ENCODE peak calls at places on chromosomes 4 and X, in four cellular contexts. I is HEK293T, U is K562, F is GM12878. J is an unnamed sample.

GRCh38 chr4:53189011-53189410 is 176.8 kb downstream of the SCFD2 start:
- DNase-seq in F (no peak), I (no peak), U (no peak), J (no peak)

GRCh38 chr4:37895271-37895670 is 4.4 kb downstream of the TBC1D1 start:
- DNase-seq in F (no peak), U (no peak), I (no peak), J (no peak)

GRCh38 chr4:138175337-138175794 is 66.8 kb downstream of the SLC7A11 start:
- DNase-seq in I (no peak), F (no peak), U (no peak), J (no peak)

GRCh38 chr4:2796261-2797187 is 3.6 kb downstream of the SH3BP2 start:
- DNase-seq in F (no peak), U (no peak), I (no peak), J (no peak)

GRCh38 chrX:20906571-20906970 is 467.6 kb upstream of the CNKSR2 start:
- DNase-seq in F (no peak), U (no peak), I (no peak), J (no peak)

GRCh38 chr4:7428261-7429068 is 6.3 kb downstream of the PSAPL1 start:
- DNase-seq in I (no peak), F (no peak), U (no peak), J (no peak)

GRCh38 chr4:164613761-164614277 is 140.1 kb upstream of the SMIM31 start:
- DNase-seq in F (no peak), U (no peak), I (no peak), J (no peak)

GRCh38 chr4:131644619-131645018 is 1504.5 kb upstream of the PCDH10 start:
- DNase-seq in U (no peak), F (no peak), I (peak; percentile 32), J (peak; percentile 3)

GRCh38 chr4:116099596-116099995 is 985.8 kb downstream of the TRAM1L1 start:
- DNase-seq in F (no peak), U (no peak), I (no peak), J (no peak)

GRCh38 chr4:139734201-139734874 is 68.7 kb downstream of the MGST2 start:
- DNase-seq in I (no peak), U (no peak), F (no peak), J (no peak)

GRCh38 chrX:119475389-119476101 is 7.3 kb downstream of the SLC25A5 start:
- DNase-seq in I (no peak), F (no peak), U (no peak), J (no peak)

GRCh38 chr4:139889194-139889762 is 223.7 kb downstream of the MGST2 start:
- DNase-seq in I (no peak), U (no peak), F (no peak), J (no peak)

GRCh38 chr4:2958446-2958845 is 4.8 kb downstream of the NOP14 start:
- DNase-seq in I (no peak), F (no peak), U (no peak), J (no peak)

GRCh38 chrX:74420194-74421035 is 878 bp upstream of the SLC16A2 start:
- DNase-seq in I (peak; percentile 58), U (no peak), F (no peak), J (no peak)

GRCh38 chr4:188658958-188659522 is 519.8 kb downstream of the TRIML1 start:
- DNase-seq in F (no peak), I (no peak), U (no peak), J (no peak)

GRCh38 chr4:87950516-87950915 is 25.0 kb upstream of the SPP1 start:
- DNase-seq in F (no peak), U (no peak), I (no peak), J (no peak)

GRCh38 chr4:164210377-164210776 is 543.6 kb upstream of the SMIM31 start:
- DNase-seq in I (no peak), U (no peak), F (no peak), J (no peak)

GRCh38 chr4:139028191-139028661 is 12.6 kb downstream of the NOCT start:
- DNase-seq in F (no peak), U (no peak), I (no peak), J (no peak)

GRCh38 chr4:111788046-111788642 is 357.1 kb upstream of the FAM241A start:
- DNase-seq in F (no peak), U (no peak), I (no peak), J (no peak)

GRCh38 chr4:140071806-140072205 is 82.2 kb downstream of the MAML3 start:
- DNase-seq in U (no peak), F (peak; percentile 35), I (no peak), J (no peak)

GRCh38 chr4:53365121-53365485 is 758 bp downstream of the SCFD2 start:
- DNase-seq in U (peak; percentile 13), F (no peak), I (peak; percentile 42), J (peak; percentile 11)

GRCh38 chrX:25007059-25008053 is 8.4 kb downstream of the ARX start:
- DNase-seq in I (peak; percentile 25), U (no peak), F (no peak), J (no peak)

GRCh38 chrX:150696836-150697235 is 3.6 kb downstream of the MTMR1 start:
- DNase-seq in U (no peak), F (no peak), I (no peak), J (no peak)

GRCh38 chr4:98938386-98938785 is 9.5 kb upstream of the EIF4E start:
- DNase-seq in U (no peak), I (no peak), F (no peak), J (no peak)

GRCh38 chrX:15350329-15350996 is 15.1 kb upstream of the PIGA start:
- DNase-seq in F (no peak), I (no peak), U (no peak), J (no peak)

GRCh38 chrX:1491851-1492349 is 39.2 kb upstream of the ASMTL start:
- DNase-seq in F (peak; percentile 87), U (peak; percentile 81), I (peak; percentile 49), J (peak; percentile 65)

GRCh38 chr4:86536166-86536565 is 57.9 kb upstream of the PTPN13 start:
- DNase-seq in I (no peak), F (no peak), U (no peak), J (no peak)

GRCh38 chr4:9927317-9928007 is 93.8 kb downstream of the SLC2A9 start:
- DNase-seq in I (no peak), U (peak; percentile 16), F (no peak), J (no peak)

GRCh38 chr4:150982557-150983233 is 32.4 kb downstream of the LRBA start:
- DNase-seq in F (no peak), I (no peak), U (no peak), J (no peak)

GRCh38 chr4:24470681-24471622 is 113.4 kb downstream of the DHX15 start:
- DNase-seq in I (peak; percentile 18), F (no peak), U (no peak), J (no peak)

GRCh38 chr4:55409468-55410171 is 13.9 kb downstream of the TMEM165 start:
- DNase-seq in U (no peak), I (no peak), F (peak; percentile 39), J (no peak)

GRCh38 chrX:18574591-18574990 is 97.3 kb downstream of the RS1 start:
- DNase-seq in I (no peak), U (no peak), F (no peak), J (no peak)

GRCh38 chr4:158664806-158665205 is 6.9 kb downstream of the C4orf46 start:
- DNase-seq in I (no peak), U (no peak), F (no peak), J (no peak)

GRCh38 chr4:158669310-158669709 is 2.4 kb downstream of the C4orf46 start:
- DNase-seq in I (no peak), F (no peak), U (no peak), J (no peak)

GRCh38 chr4:158670975-158671664 is 567 bp downstream of the C4orf46 start:
- DNase-seq in I (peak; percentile 53), U (peak; percentile 35), F (peak; percentile 30), J (peak; percentile 59)

GRCh38 chr4:158666892-158667291 is 4.8 kb downstream of the C4orf46 start:
- DNase-seq in I (no peak), F (no peak), U (no peak), J (no peak)

DNA sequence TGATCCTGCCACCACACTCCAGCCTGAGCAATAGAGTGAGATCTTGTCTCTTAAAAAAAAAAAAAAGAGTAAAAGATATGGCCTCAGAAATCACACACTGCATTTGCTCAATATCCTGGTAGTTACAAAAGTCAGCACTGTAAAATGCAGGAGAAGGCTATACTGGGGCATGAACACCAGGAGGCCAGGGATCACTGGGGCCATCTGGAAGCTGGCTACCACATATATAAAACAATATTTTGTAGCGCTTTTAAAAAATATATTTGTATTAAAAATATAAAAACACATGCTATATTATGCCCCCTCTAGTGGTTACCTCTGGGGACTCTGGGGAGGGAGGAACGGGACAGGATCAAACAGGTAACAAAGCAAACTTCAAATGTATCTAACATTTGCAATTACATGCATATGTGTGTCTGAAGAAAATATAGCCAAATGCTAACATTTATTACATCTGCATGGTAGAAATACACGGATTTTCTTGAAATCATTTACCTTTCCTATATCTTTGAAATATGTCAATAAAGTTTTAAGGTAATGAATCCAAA is 4.0 kb downstream of the C4orf46 start:
- DNase-seq in F (no peak), U (peak; percentile 49), I (peak; percentile 44), J (peak; percentile 49)
- TF ChIP-seq FOXK2 in F (no peak), U (no peak), I (no peak), J (no peak)

DNA sequence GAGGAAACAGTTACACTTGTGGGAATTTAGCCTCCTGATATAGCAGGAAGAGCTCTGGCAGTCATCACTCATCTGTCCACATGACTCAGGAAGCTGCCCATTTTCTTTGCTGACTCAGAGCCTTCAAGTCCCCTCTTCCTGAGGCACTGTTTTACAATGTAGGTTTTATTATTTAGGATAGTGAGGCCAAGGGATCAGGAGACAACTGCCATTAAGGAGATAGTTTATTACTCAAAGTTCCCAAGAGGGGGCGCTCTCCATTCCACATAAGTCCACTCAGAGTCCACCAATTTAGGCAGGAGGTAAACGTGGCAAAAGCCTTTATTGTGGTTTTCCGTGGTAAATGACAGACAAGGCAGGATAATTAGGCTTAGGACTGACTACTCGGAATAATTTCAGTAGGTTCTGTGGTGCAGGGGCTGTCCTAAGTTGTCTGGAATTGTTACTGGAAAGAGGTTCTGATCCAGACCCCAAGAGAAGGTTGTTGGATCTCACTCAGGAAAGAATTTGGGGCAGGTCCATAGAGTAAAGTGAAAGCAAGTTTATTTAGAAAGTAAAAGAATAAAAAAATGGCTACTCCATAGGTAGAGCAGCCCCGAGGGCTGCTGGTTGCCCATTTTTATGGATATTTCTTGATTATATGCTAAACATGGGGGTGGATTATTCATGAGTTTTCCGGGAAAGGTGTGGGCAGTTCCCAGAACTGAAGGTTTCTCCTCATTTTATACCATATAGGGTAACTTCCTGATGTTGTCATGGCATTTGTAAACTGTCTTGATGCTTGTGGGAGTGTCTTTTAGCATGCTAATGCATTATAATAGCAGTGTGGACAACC is 96.0 kb upstream of the RAB40AL start:
- DNase-seq in I (peak; percentile 52), U (peak; percentile 33), F (no peak), J (no peak)
- TF ChIP-seq FOXK2 in I (no peak), U (no peak), F (no peak), J (no peak)

GRCh38 chrX:133754657-133755056 is 230.7 kb downstream of the GPC3 start:
- DNase-seq in U (no peak), F (no peak), I (no peak), J (no peak)
- TF ChIP-seq FOXK2 in U (no peak), F (no peak), I (no peak), J (no peak)

DNA sequence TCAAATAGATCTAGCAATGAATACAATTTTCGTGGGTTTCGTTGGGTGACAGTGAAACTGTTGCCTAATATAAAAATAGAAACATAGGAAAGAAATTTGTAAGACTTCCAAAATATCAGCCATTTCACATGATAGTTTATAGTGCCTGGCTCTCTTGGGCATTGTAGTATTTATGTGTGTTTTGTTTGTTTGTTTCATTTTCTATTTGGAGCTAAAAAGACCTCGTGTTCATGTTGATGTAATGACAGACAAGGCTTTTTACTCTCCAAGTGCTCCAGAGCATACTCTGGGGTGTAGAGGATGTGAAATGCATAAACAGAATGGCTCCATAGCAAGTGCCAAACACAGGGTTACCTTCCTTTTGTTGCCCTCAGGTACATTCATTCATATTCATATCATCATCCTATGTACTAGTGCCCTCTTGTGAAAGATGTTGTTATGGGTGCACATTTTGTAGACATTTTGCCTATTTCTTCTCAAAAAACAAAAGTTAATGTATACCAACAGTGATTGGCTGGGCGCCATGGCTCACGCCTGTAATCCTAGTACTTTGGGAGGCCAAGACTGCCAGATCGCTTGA is 100.7 kb upstream of the AMOT start:
- DNase-seq in F (peak; percentile 32), I (no peak), U (no peak), J (no peak)
- TF ChIP-seq FOXK2 in F (no peak), I (no peak), U (no peak), J (no peak)